ENCODE peak calls at places on chromosomes 11 and 22, in ten cellular contexts. One of them, this sample, is unnamed.

GRCh38 chr11:4006946-4007680 is 87.5 kb upstream of the RRM1 start:
- DNase-seq in foreskin keratinocyte: no peak
- DNase-seq in activated T-cell treated with anti-CD3 and anti-CD28 coated beads, Interleukin-2, amount 50 U/mL, for 48 hours: no peak
- DNase-seq in stimulated activated CD8-positive, alpha-beta memory T cell treated with anti-CD3 and anti-CD28 coated beads, Interleukin-7, amount 100 ng/mL, for 1 hour: no peak
- DNase-seq in ELR: no peak
- DNase-seq in globus pallidus: no peak
- DNase-seq in stimulated activated naive CD8-positive, alpha-beta T cell treated with anti-CD3 and anti-CD28 coated beads, Interleukin-15, amount 100 ng/mL, for 72 hours: no peak
- DNase-seq in Calu3: no peak
- DNase-seq in stimulated activated CD4-positive, alpha-beta T cell treated with anti-CD3 and anti-CD28 coated beads, Interleukin-4, amount 100 ng/mL, for 24 hours: no peak
- DNase-seq in cerebellar nuclear complex: no peak
- DNase-seq in this sample: no peak

GRCh38 chr11:117809236-117810055 is 12.4 kb upstream of the DSCAML1 start:
- DNase-seq in foreskin keratinocyte: no peak
- DNase-seq in activated T-cell treated with anti-CD3 and anti-CD28 coated beads, Interleukin-2, amount 50 U/mL, for 48 hours: peak
- DNase-seq in stimulated activated CD8-positive, alpha-beta memory T cell treated with anti-CD3 and anti-CD28 coated beads, Interleukin-7, amount 100 ng/mL, for 1 hour: no peak
- DNase-seq in ELR: peak
- DNase-seq in globus pallidus: peak
- DNase-seq in stimulated activated naive CD8-positive, alpha-beta T cell treated with anti-CD3 and anti-CD28 coated beads, Interleukin-15, amount 100 ng/mL, for 72 hours: peak
- DNase-seq in Calu3: peak
- DNase-seq in stimulated activated CD4-positive, alpha-beta T cell treated with anti-CD3 and anti-CD28 coated beads, Interleukin-4, amount 100 ng/mL, for 24 hours: peak
- DNase-seq in cerebellar nuclear complex: peak
- DNase-seq in this sample: peak

GRCh38 chr11:127034973-127035372 is 34.4 kb upstream of the KIRREL3 start:
- DNase-seq in foreskin keratinocyte: no peak
- DNase-seq in activated T-cell treated with anti-CD3 and anti-CD28 coated beads, Interleukin-2, amount 50 U/mL, for 48 hours: no peak
- DNase-seq in stimulated activated CD8-positive, alpha-beta memory T cell treated with anti-CD3 and anti-CD28 coated beads, Interleukin-7, amount 100 ng/mL, for 1 hour: no peak
- DNase-seq in ELR: no peak
- DNase-seq in globus pallidus: no peak
- DNase-seq in stimulated activated naive CD8-positive, alpha-beta T cell treated with anti-CD3 and anti-CD28 coated beads, Interleukin-15, amount 100 ng/mL, for 72 hours: no peak
- DNase-seq in Calu3: no peak
- DNase-seq in stimulated activated CD4-positive, alpha-beta T cell treated with anti-CD3 and anti-CD28 coated beads, Interleukin-4, amount 100 ng/mL, for 24 hours: no peak
- DNase-seq in cerebellar nuclear complex: no peak
- DNase-seq in this sample: no peak

GRCh38 chr11:127994736-127995135 is 592.6 kb downstream of the ETS1 start:
- DNase-seq in foreskin keratinocyte: peak
- DNase-seq in activated T-cell treated with anti-CD3 and anti-CD28 coated beads, Interleukin-2, amount 50 U/mL, for 48 hours: no peak
- DNase-seq in stimulated activated CD8-positive, alpha-beta memory T cell treated with anti-CD3 and anti-CD28 coated beads, Interleukin-7, amount 100 ng/mL, for 1 hour: no peak
- DNase-seq in ELR: peak
- DNase-seq in globus pallidus: no peak
- DNase-seq in stimulated activated naive CD8-positive, alpha-beta T cell treated with anti-CD3 and anti-CD28 coated beads, Interleukin-15, amount 100 ng/mL, for 72 hours: no peak
- DNase-seq in Calu3: no peak
- DNase-seq in stimulated activated CD4-positive, alpha-beta T cell treated with anti-CD3 and anti-CD28 coated beads, Interleukin-4, amount 100 ng/mL, for 24 hours: no peak
- DNase-seq in cerebellar nuclear complex: no peak
- DNase-seq in this sample: peak

GRCh38 chr22:21055564-21055834 is 9.8 kb downstream of the LRRC74B start:
- DNase-seq in foreskin keratinocyte: no peak
- DNase-seq in activated T-cell treated with anti-CD3 and anti-CD28 coated beads, Interleukin-2, amount 50 U/mL, for 48 hours: no peak
- DNase-seq in stimulated activated CD8-positive, alpha-beta memory T cell treated with anti-CD3 and anti-CD28 coated beads, Interleukin-7, amount 100 ng/mL, for 1 hour: no peak
- DNase-seq in ELR: no peak
- DNase-seq in globus pallidus: no peak
- DNase-seq in stimulated activated naive CD8-positive, alpha-beta T cell treated with anti-CD3 and anti-CD28 coated beads, Interleukin-15, amount 100 ng/mL, for 72 hours: no peak
- DNase-seq in Calu3: no peak
- DNase-seq in stimulated activated CD4-positive, alpha-beta T cell treated with anti-CD3 and anti-CD28 coated beads, Interleukin-4, amount 100 ng/mL, for 24 hours: no peak
- DNase-seq in cerebellar nuclear complex: no peak
- DNase-seq in this sample: no peak

GRCh38 chr11:116055064-116055463 is 550.8 kb upstream of the CADM1 start:
- DNase-seq in foreskin keratinocyte: no peak
- DNase-seq in activated T-cell treated with anti-CD3 and anti-CD28 coated beads, Interleukin-2, amount 50 U/mL, for 48 hours: no peak
- DNase-seq in stimulated activated CD8-positive, alpha-beta memory T cell treated with anti-CD3 and anti-CD28 coated beads, Interleukin-7, amount 100 ng/mL, for 1 hour: no peak
- DNase-seq in ELR: no peak
- DNase-seq in globus pallidus: no peak
- DNase-seq in stimulated activated naive CD8-positive, alpha-beta T cell treated with anti-CD3 and anti-CD28 coated beads, Interleukin-15, amount 100 ng/mL, for 72 hours: no peak
- DNase-seq in Calu3: no peak
- DNase-seq in stimulated activated CD4-positive, alpha-beta T cell treated with anti-CD3 and anti-CD28 coated beads, Interleukin-4, amount 100 ng/mL, for 24 hours: no peak
- DNase-seq in cerebellar nuclear complex: no peak
- DNase-seq in this sample: no peak

GRCh38 chr22:24428751-24429410 is 1.5 kb downstream of the ADORA2A start:
- DNase-seq in foreskin keratinocyte: no peak
- DNase-seq in activated T-cell treated with anti-CD3 and anti-CD28 coated beads, Interleukin-2, amount 50 U/mL, for 48 hours: no peak
- DNase-seq in stimulated activated CD8-positive, alpha-beta memory T cell treated with anti-CD3 and anti-CD28 coated beads, Interleukin-7, amount 100 ng/mL, for 1 hour: no peak
- DNase-seq in ELR: no peak
- DNase-seq in globus pallidus: no peak
- DNase-seq in stimulated activated naive CD8-positive, alpha-beta T cell treated with anti-CD3 and anti-CD28 coated beads, Interleukin-15, amount 100 ng/mL, for 72 hours: no peak
- DNase-seq in Calu3: no peak
- DNase-seq in stimulated activated CD4-positive, alpha-beta T cell treated with anti-CD3 and anti-CD28 coated beads, Interleukin-4, amount 100 ng/mL, for 24 hours: no peak
- DNase-seq in cerebellar nuclear complex: no peak
- DNase-seq in this sample: no peak

GRCh38 chr22:30396871-30397655 is at the start of gene SEC14L2:
- DNase-seq in foreskin keratinocyte: no peak
- DNase-seq in activated T-cell treated with anti-CD3 and anti-CD28 coated beads, Interleukin-2, amount 50 U/mL, for 48 hours: peak
- DNase-seq in stimulated activated CD8-positive, alpha-beta memory T cell treated with anti-CD3 and anti-CD28 coated beads, Interleukin-7, amount 100 ng/mL, for 1 hour: peak
- DNase-seq in ELR: peak
- DNase-seq in globus pallidus: peak
- DNase-seq in stimulated activated naive CD8-positive, alpha-beta T cell treated with anti-CD3 and anti-CD28 coated beads, Interleukin-15, amount 100 ng/mL, for 72 hours: peak
- DNase-seq in Calu3: peak
- DNase-seq in stimulated activated CD4-positive, alpha-beta T cell treated with anti-CD3 and anti-CD28 coated beads, Interleukin-4, amount 100 ng/mL, for 24 hours: peak
- DNase-seq in cerebellar nuclear complex: peak
- DNase-seq in this sample: no peak

GRCh38 chr11:36411202-36411640 is 98.9 kb downstream of the TRAF6 start:
- DNase-seq in foreskin keratinocyte: no peak
- DNase-seq in activated T-cell treated with anti-CD3 and anti-CD28 coated beads, Interleukin-2, amount 50 U/mL, for 48 hours: peak
- DNase-seq in stimulated activated CD8-positive, alpha-beta memory T cell treated with anti-CD3 and anti-CD28 coated beads, Interleukin-7, amount 100 ng/mL, for 1 hour: no peak
- DNase-seq in ELR: no peak
- DNase-seq in globus pallidus: no peak
- DNase-seq in stimulated activated naive CD8-positive, alpha-beta T cell treated with anti-CD3 and anti-CD28 coated beads, Interleukin-15, amount 100 ng/mL, for 72 hours: no peak
- DNase-seq in Calu3: no peak
- DNase-seq in stimulated activated CD4-positive, alpha-beta T cell treated with anti-CD3 and anti-CD28 coated beads, Interleukin-4, amount 100 ng/mL, for 24 hours: no peak
- DNase-seq in cerebellar nuclear complex: no peak
- DNase-seq in this sample: peak

GRCh38 chr11:76713499-76713898 is 43.0 kb upstream of the LRRC32 start:
- DNase-seq in foreskin keratinocyte: no peak
- DNase-seq in activated T-cell treated with anti-CD3 and anti-CD28 coated beads, Interleukin-2, amount 50 U/mL, for 48 hours: no peak
- DNase-seq in stimulated activated CD8-positive, alpha-beta memory T cell treated with anti-CD3 and anti-CD28 coated beads, Interleukin-7, amount 100 ng/mL, for 1 hour: no peak
- DNase-seq in ELR: no peak
- DNase-seq in globus pallidus: no peak
- DNase-seq in stimulated activated naive CD8-positive, alpha-beta T cell treated with anti-CD3 and anti-CD28 coated beads, Interleukin-15, amount 100 ng/mL, for 72 hours: no peak
- DNase-seq in Calu3: no peak
- DNase-seq in stimulated activated CD4-positive, alpha-beta T cell treated with anti-CD3 and anti-CD28 coated beads, Interleukin-4, amount 100 ng/mL, for 24 hours: no peak
- DNase-seq in cerebellar nuclear complex: no peak
- DNase-seq in this sample: no peak

GRCh38 chr11:103807806-103808205 is 228.6 kb upstream of the DDI1 start:
- DNase-seq in foreskin keratinocyte: no peak
- DNase-seq in activated T-cell treated with anti-CD3 and anti-CD28 coated beads, Interleukin-2, amount 50 U/mL, for 48 hours: no peak
- DNase-seq in stimulated activated CD8-positive, alpha-beta memory T cell treated with anti-CD3 and anti-CD28 coated beads, Interleukin-7, amount 100 ng/mL, for 1 hour: no peak
- DNase-seq in ELR: peak
- DNase-seq in globus pallidus: no peak
- DNase-seq in stimulated activated naive CD8-positive, alpha-beta T cell treated with anti-CD3 and anti-CD28 coated beads, Interleukin-15, amount 100 ng/mL, for 72 hours: no peak
- DNase-seq in Calu3: no peak
- DNase-seq in stimulated activated CD4-positive, alpha-beta T cell treated with anti-CD3 and anti-CD28 coated beads, Interleukin-4, amount 100 ng/mL, for 24 hours: no peak
- DNase-seq in cerebellar nuclear complex: no peak
- DNase-seq in this sample: peak

GRCh38 chr11:32213223-32213622 is 122.3 kb downstream of the RCN1 start:
- DNase-seq in foreskin keratinocyte: peak
- DNase-seq in activated T-cell treated with anti-CD3 and anti-CD28 coated beads, Interleukin-2, amount 50 U/mL, for 48 hours: peak
- DNase-seq in stimulated activated CD8-positive, alpha-beta memory T cell treated with anti-CD3 and anti-CD28 coated beads, Interleukin-7, amount 100 ng/mL, for 1 hour: no peak
- DNase-seq in ELR: peak
- DNase-seq in globus pallidus: no peak
- DNase-seq in stimulated activated naive CD8-positive, alpha-beta T cell treated with anti-CD3 and anti-CD28 coated beads, Interleukin-15, amount 100 ng/mL, for 72 hours: no peak
- DNase-seq in Calu3: no peak
- DNase-seq in stimulated activated CD4-positive, alpha-beta T cell treated with anti-CD3 and anti-CD28 coated beads, Interleukin-4, amount 100 ng/mL, for 24 hours: peak
- DNase-seq in cerebellar nuclear complex: no peak
- DNase-seq in this sample: peak

GRCh38 chr22:21730535-21731308 is 4.9 kb downstream of the YPEL1 start:
- DNase-seq in foreskin keratinocyte: no peak
- DNase-seq in activated T-cell treated with anti-CD3 and anti-CD28 coated beads, Interleukin-2, amount 50 U/mL, for 48 hours: no peak
- DNase-seq in stimulated activated CD8-positive, alpha-beta memory T cell treated with anti-CD3 and anti-CD28 coated beads, Interleukin-7, amount 100 ng/mL, for 1 hour: no peak
- DNase-seq in ELR: no peak
- DNase-seq in globus pallidus: no peak
- DNase-seq in stimulated activated naive CD8-positive, alpha-beta T cell treated with anti-CD3 and anti-CD28 coated beads, Interleukin-15, amount 100 ng/mL, for 72 hours: no peak
- DNase-seq in Calu3: no peak
- DNase-seq in stimulated activated CD4-positive, alpha-beta T cell treated with anti-CD3 and anti-CD28 coated beads, Interleukin-4, amount 100 ng/mL, for 24 hours: no peak
- DNase-seq in cerebellar nuclear complex: no peak
- DNase-seq in this sample: no peak

GRCh38 chr22:49334976-49335375 is 492.7 kb downstream of the BRD1 start:
- DNase-seq in foreskin keratinocyte: no peak
- DNase-seq in activated T-cell treated with anti-CD3 and anti-CD28 coated beads, Interleukin-2, amount 50 U/mL, for 48 hours: no peak
- DNase-seq in stimulated activated CD8-positive, alpha-beta memory T cell treated with anti-CD3 and anti-CD28 coated beads, Interleukin-7, amount 100 ng/mL, for 1 hour: no peak
- DNase-seq in ELR: no peak
- DNase-seq in globus pallidus: no peak
- DNase-seq in stimulated activated naive CD8-positive, alpha-beta T cell treated with anti-CD3 and anti-CD28 coated beads, Interleukin-15, amount 100 ng/mL, for 72 hours: no peak
- DNase-seq in Calu3: no peak
- DNase-seq in stimulated activated CD4-positive, alpha-beta T cell treated with anti-CD3 and anti-CD28 coated beads, Interleukin-4, amount 100 ng/mL, for 24 hours: no peak
- DNase-seq in cerebellar nuclear complex: no peak
- DNase-seq in this sample: no peak

GRCh38 chr22:20305894-20306645 is 13.8 kb downstream of the DGCR6L start:
- DNase-seq in foreskin keratinocyte: no peak
- DNase-seq in activated T-cell treated with anti-CD3 and anti-CD28 coated beads, Interleukin-2, amount 50 U/mL, for 48 hours: no peak
- DNase-seq in stimulated activated CD8-positive, alpha-beta memory T cell treated with anti-CD3 and anti-CD28 coated beads, Interleukin-7, amount 100 ng/mL, for 1 hour: no peak
- DNase-seq in ELR: no peak
- DNase-seq in globus pallidus: no peak
- DNase-seq in stimulated activated naive CD8-positive, alpha-beta T cell treated with anti-CD3 and anti-CD28 coated beads, Interleukin-15, amount 100 ng/mL, for 72 hours: no peak
- DNase-seq in Calu3: no peak
- DNase-seq in stimulated activated CD4-positive, alpha-beta T cell treated with anti-CD3 and anti-CD28 coated beads, Interleukin-4, amount 100 ng/mL, for 24 hours: no peak
- DNase-seq in cerebellar nuclear complex: no peak
- DNase-seq in this sample: no peak

This sample was measured in iris pigment epithelial cell.